ENCODE peak calls at places on chromosomes 12 and 14, in four cellular contexts. A is gastrocnemius medialis, Z is uterus, X is Panc1. T is an unnamed sample.

GRCh38 chr14:30681752-30682355 is 59.7 kb downstream of the SCFD1 start:
- DNase-seq in A (no peak), Z (no peak), X (no peak), T (no peak)

GRCh38 chr14:22542360-22542759 is 46.7 kb downstream of the DAD1 start:
- DNase-seq in A (no peak), Z (no peak), X (no peak), T (no peak)

GRCh38 chr12:2265461-2266167 is 212.8 kb downstream of the CACNA1C start:
- DNase-seq in A (no peak), Z (no peak), X (no peak), T (no peak)

GRCh38 chr12:59149995-59150642 is 229.8 kb upstream of the LRIG3 start:
- DNase-seq in A (no peak), Z (no peak), X (peak; percentile 71), T (peak; percentile 22)

GRCh38 chr14:45198551-45198950 is 54.5 kb downstream of the MIS18BP1 start:
- DNase-seq in A (no peak), Z (no peak), X (no peak), T (no peak)

GRCh38 chr14:105260826-105261438 is 12.6 kb downstream of the BTBD6 start:
- DNase-seq in A (no peak), Z (no peak), X (no peak), T (no peak)

GRCh38 chr14:68548194-68549056 is 244.4 kb downstream of the ZFP36L1 start:
- DNase-seq in A (peak; percentile 87), Z (peak; percentile 95), X (no peak), T (peak; percentile 70)

GRCh38 chr12:71014180-71014785 is 93.7 kb upstream of the PTPRR start:
- DNase-seq in A (no peak), Z (no peak), X (no peak), T (no peak)

GRCh38 chr12:53995311-53996187 is 4.4 kb upstream of the HOXC9 start:
- DNase-seq in A (peak; percentile 86), Z (peak; percentile 75), X (no peak), T (no peak)

GRCh38 chr14:102194856-102195255 is 55.2 kb downstream of the WDR20 start:
- DNase-seq in A (no peak), Z (no peak), X (no peak), T (peak; percentile 21)

GRCh38 chr14:91439345-91439744 is 21.7 kb upstream of the CCDC88C start:
- DNase-seq in A (no peak), Z (no peak), X (no peak), T (no peak)

GRCh38 chr12:96233941-96234461 is 39.8 kb downstream of the ELK3 start:
- DNase-seq in A (peak; percentile 78), Z (peak; percentile 99), X (no peak), T (peak; percentile 87)

GRCh38 chr12:104137175-104137901 is 672 bp downstream of the NFYB start:
- DNase-seq in A (peak; percentile 12), Z (peak; percentile 51), X (no peak), T (peak; percentile 32)

GRCh38 chr12:94644141-94644575 is 6.2 kb downstream of the TMCC3 start:
- DNase-seq in A (no peak), Z (no peak), X (peak; percentile 22), T (no peak)

GRCh38 chr12:15555466-15555865 is 233.2 kb downstream of the PTPRO start:
- DNase-seq in A (no peak), Z (no peak), X (no peak), T (no peak)

GRCh38 chr14:26394114-26394855 is 203.5 kb downstream of the NOVA1 start:
- DNase-seq in A (no peak), Z (no peak), X (peak; percentile 12), T (no peak)

GRCh38 chr14:90799420-90799819 is 16.8 kb downstream of the TTC7B start:
- DNase-seq in A (no peak), Z (no peak), X (no peak), T (no peak)

GRCh38 chr12:68497112-68497511 is 113.6 kb upstream of the RAP1B start:
- DNase-seq in A (no peak), Z (no peak), X (no peak), T (no peak)

GRCh38 chr12:117967512-117967911 is 1.3 kb downstream of the KSR2 start:
- DNase-seq in A (no peak), Z (no peak), X (no peak), T (no peak)

GRCh38 chr14:22972313-22972930 is 9.9 kb downstream of the AJUBA start:
- DNase-seq in A (no peak), Z (no peak), X (no peak), T (no peak)

GRCh38 chr12:56979628-56980027 is 22.2 kb upstream of the RDH16 start:
- DNase-seq in A (no peak), Z (no peak), X (no peak), T (no peak)

GRCh38 chr14:92586001-92586947 is 72.7 kb downstream of the RIN3 start:
- DNase-seq in A (no peak), Z (peak; percentile 60), X (no peak), T (no peak)

DNA sequence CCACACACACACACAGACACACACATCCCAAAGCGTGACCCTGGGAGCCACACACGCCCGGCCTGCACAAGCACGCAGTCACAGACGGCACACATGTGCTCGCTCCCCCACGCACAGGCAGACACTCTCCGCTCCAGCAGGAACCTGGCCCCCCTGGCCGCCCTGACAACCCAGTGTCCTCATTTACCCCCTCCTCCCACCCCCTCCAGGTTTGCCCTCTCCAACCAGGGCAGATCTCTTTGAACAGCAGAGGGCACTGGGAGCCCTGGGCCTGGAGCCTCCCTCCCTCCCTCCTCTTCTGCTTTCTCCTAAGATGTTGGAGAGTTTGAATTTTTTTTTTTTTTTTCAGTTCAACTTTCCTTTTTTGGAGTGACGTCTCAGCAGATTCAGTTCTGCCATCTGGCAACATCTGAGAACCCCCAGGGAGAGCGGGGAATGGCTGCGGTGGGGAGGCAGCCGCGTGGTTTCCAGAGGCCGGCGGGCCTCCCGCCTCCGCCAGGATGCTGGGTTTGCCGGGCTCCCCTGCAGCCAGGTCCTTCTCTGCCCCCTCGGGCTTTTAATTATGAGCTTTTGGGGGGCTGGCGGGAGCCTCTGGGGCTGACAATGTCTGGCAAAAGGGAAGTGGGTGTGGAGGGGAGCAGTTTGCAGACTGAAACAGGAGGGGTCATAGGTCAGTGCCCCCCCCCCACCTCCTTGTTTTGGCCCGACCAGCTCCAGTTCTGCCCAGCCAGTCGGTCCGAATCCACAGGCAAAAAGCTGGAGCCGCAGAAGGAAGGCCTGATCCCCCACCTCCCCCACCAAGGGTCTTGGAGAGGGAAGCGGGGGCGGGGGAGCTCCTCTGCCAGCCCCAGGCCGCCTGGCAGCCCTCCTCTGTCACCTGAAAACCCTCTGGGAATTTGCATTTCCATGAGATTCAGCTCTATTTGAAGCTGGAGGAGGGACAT is 1.3 kb upstream of the NCOR2 start:
- DNase-seq in A (peak; percentile 38), Z (peak; percentile 87), X (no peak), T (peak; percentile 75)
- TF ChIP-seq CTCF in A (peak; percentile 8), Z (no peak), X (no peak), T (peak; percentile 49)

DNA sequence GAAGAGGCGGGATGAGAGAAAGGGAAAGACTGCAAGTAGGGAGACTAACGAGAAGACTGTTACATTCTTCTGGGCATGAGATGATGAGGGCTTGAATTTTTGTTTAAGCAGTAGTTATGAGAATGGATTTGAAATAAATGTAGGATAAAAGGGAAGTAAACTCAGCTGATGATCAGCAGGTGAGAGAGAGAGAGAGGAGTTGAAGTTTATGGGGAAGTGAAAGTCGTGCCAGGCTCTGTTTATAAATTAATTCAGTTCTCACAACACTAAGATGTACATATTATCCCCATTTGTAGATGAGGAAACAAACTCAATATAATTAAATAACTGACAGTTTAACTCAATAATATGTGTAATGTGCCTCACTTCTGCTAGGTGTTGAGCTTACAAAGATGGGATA is 170.0 kb upstream of the RMST start:
- DNase-seq in A (no peak), Z (no peak), X (no peak), T (no peak)
- H3K4me1 ChIP-seq in A (no peaks in the 10 kb centered on the region), Z (no peaks in the 10 kb centered on the region), X (no peaks in the 10 kb centered on the region), T (no peaks in the 10 kb centered on the region)

GRCh38 chr14:55105991-55106390 is 23.1 kb upstream of the LGALS3 start:
- DNase-seq in A (no peak), Z (no peak), X (no peak), T (no peak)

GRCh38 chr14:55111122-55111705 is 17.8 kb upstream of the LGALS3 start:
- DNase-seq in A (no peak), Z (no peak), X (no peak), T (no peak)

GRCh38 chr14:55109846-55110245 is 19.2 kb upstream of the LGALS3 start:
- DNase-seq in A (no peak), Z (no peak), X (no peak), T (no peak)

GRCh38 chr14:55104051-55104954 is 24.7 kb upstream of the LGALS3 start:
- DNase-seq in A (no peak), Z (no peak), X (no peak), T (no peak)

DNA sequence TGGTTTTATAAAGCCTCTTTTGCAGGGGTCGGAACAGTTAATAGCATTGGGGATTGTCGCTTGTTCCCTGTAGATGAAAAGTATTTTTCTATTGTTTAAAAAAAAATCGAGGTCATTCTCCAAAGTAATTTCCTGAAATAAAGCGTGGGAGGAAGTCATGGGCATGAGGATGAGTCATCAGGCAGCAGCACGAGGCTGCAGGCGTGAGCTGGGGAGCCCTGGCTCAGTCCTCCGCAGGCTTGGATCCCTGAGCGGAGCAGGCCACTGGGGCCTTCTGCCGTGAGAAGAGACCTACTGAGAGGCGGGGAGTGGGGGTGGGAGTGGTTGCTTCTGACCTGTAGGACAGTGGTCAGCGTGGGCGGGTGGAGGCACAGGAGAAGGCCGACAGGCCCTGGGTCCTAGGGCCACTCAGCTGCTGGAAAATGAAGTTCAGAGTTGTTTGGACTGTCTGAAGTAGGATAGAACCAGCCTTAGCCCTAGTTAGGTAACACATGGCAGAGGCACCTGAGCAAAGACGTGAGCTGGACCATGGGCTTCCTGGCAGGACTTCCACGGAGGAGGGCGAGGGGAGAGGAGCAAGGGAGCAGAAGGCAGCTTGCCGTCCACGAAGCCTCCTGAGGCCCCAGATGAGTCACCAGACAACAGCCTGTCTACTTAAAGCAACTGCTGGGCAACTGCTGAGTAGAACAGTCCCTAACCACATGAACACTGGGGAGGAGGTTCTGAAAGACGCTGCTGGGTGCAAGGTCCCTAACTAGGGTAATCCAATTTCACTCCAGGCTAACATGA is 21.1 kb upstream of the LGALS3 start:
- DNase-seq in A (peak; percentile 67), Z (peak; percentile 93), X (no peak), T (peak; percentile 95)
- H3K27ac ChIP-seq in A (peak overlapping the region; percentile 89), Z (peak overlapping the region; percentile 98), X (peak overlapping the region; percentile 80), T (peak overlapping the region; percentile 99)

GRCh38 chr12:126051611-126052107 is 986.4 kb downstream of the AACS start:
- DNase-seq in A (no peak), Z (no peak), X (no peak), T (no peak)
- TF ChIP-seq CTCF in A (no peak), Z (no peak), X (peak; percentile 10), T (no peak)

DNA sequence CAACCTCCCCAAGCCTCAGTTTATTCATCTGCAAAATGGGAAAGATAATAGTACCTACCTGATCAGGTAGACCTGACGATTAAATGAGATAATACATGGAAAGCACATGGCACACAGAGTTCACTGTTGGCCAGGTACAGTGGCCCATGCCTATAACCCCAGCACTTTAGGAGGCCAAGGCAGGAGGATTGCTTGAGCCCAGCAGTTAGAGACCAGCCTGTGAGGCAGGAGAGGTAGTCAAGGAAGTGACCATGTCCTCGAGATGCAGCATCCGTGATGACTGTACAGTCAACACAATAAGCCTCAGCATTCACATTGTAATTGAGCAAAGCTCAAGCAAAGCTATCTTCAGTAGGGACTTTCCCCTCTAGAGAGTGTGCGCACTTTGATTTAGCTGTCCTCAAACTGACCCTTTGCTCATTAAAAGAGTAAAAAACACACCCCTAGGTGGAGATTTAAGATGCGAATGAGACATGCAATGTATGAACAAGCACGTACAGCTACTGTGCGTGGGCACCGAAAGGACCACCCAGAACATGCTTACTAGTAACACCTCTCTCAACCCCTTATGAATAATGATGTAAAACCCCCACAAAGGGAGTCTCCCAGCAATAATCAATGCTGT is 9.9 kb downstream of the ISCU start:
- DNase-seq in A (no peak), Z (no peak), X (no peak), T (no peak)
- H3K4me1 ChIP-seq in A (no peaks in the 10 kb centered on the region), Z (no peaks in the 10 kb centered on the region), X (no peaks in the 10 kb centered on the region), T (no peaks in the 10 kb centered on the region)